ENCODE peak calls at places on chromosomes 3 and 15, in seven cellular contexts. S is HCEC 1CT; G is AG04450; Y is T follicular helper cell; B is AG08395; V is GDM1; I is effector CD4-positive, alpha-beta T cell. W is an unnamed sample.
A peak's percentile ranks its signal among the peaks of the same experiment; 100 is the strongest.

GRCh38 chr3:141625506-141625905 is 112.6 kb upstream of the RNF7 start:
- DNase-seq in I (no peak), Y (no peak), B (peak; percentile 52), S (no peak), V (no peak), G (no peak), W (no peak)

GRCh38 chr3:169602482-169602881 is 61.0 kb downstream of the MECOM start:
- DNase-seq in I (no peak), B (no peak), V (no peak), G (no peak), S (no peak), Y (no peak), W (no peak)

GRCh38 chr15:69597061-69597592 is 144.5 kb downstream of the RPLP1 start:
- DNase-seq in S (no peak), G (no peak), V (no peak), I (no peak), B (no peak), Y (no peak), W (no peak)

GRCh38 chr3:155196131-155197075 is 97.1 kb downstream of the STRIT1 start:
- DNase-seq in I (no peak), V (no peak), S (no peak), Y (no peak), G (no peak), B (peak; percentile 12), W (no peak)

GRCh38 chr3:122800031-122800430 is 5.2 kb downstream of the SLC49A4 start:
- DNase-seq in V (no peak), Y (no peak), G (no peak), B (no peak), I (no peak), S (no peak), W (no peak)

GRCh38 chr3:122947621-122948202 is 79.9 kb downstream of the SEMA5B start:
- DNase-seq in V (no peak), Y (no peak), S (no peak), B (no peak), I (no peak), G (no peak), W (no peak)

GRCh38 chr15:93420477-93420876 is 331.5 kb upstream of the RGMA start:
- DNase-seq in Y (no peak), B (no peak), G (no peak), S (no peak), V (no peak), I (no peak), W (no peak)

GRCh38 chr3:112555535-112556170 is 6.1 kb downstream of the ATG3 start:
- DNase-seq in I (no peak), G (no peak), Y (no peak), S (peak; percentile 11), V (no peak), B (no peak), W (no peak)

GRCh38 chr3:154766765-154767503 is 313.2 kb upstream of the MME start:
- DNase-seq in G (no peak), S (no peak), V (no peak), Y (no peak), B (no peak), I (no peak), W (peak; percentile 4)

GRCh38 chr3:146052046-146052790 is 108.8 kb downstream of the PLOD2 start:
- DNase-seq in B (no peak), Y (no peak), V (no peak), I (no peak), S (no peak), G (no peak), W (no peak)

GRCh38 chr3:184693011-184693975 is 18.6 kb downstream of the MAGEF1 start:
- DNase-seq in V (no peak), Y (no peak), G (no peak), B (no peak), S (no peak), I (no peak), W (no peak)

GRCh38 chr3:7978104-7978457 is 523.5 kb upstream of the LMCD1 start:
- DNase-seq in S (no peak), V (no peak), Y (no peak), G (no peak), B (no peak), I (no peak), W (no peak)

GRCh38 chr3:55190296-55190695 is 262.4 kb upstream of the LRTM1 start:
- DNase-seq in G (no peak), Y (no peak), V (no peak), B (peak; percentile 67), I (no peak), S (no peak), W (no peak)

GRCh38 chr3:46129588-46130272 is 78.4 kb downstream of the CCR1 start:
- DNase-seq in B (no peak), G (no peak), Y (no peak), I (no peak), S (no peak), V (no peak), W (peak; percentile 75)

GRCh38 chr3:149702691-149703426 is 45.0 kb upstream of the WWTR1 start:
- DNase-seq in I (no peak), V (no peak), S (peak; percentile 99), G (peak; percentile 79), B (peak; percentile 90), Y (no peak), W (no peak)

GRCh38 chr15:89138999-89139612 is 50.9 kb downstream of the ABHD2 start:
- DNase-seq in B (no peak), Y (no peak), V (no peak), S (peak; percentile 54), G (no peak), I (no peak), W (no peak)

GRCh38 chr3:141878326-141878725 is 1.9 kb downstream of the ATP1B3 start:
- DNase-seq in B (no peak), V (no peak), G (no peak), Y (no peak), I (no peak), S (no peak), W (no peak)

GRCh38 chr15:68618339-68619302 is 39.8 kb downstream of the CORO2B start:
- DNase-seq in I (no peak), V (no peak), S (peak; percentile 74), G (no peak), Y (no peak), B (no peak), W (no peak)

GRCh38 chr3:129000742-129001100 is 383 bp upstream of the EFCC1 start:
- DNase-seq in B (no peak), S (no peak), I (no peak), Y (no peak), V (no peak), G (no peak), W (no peak)

GRCh38 chr3:149091983-149092382 is 5.7 kb upstream of the HLTF start:
- DNase-seq in V (no peak), S (no peak), Y (no peak), G (no peak), I (no peak), B (no peak), W (no peak)

GRCh38 chr15:62717496-62717895 is 325.1 kb upstream of the TPM1 start:
- DNase-seq in S (no peak), Y (no peak), V (no peak), G (no peak), I (no peak), B (no peak), W (no peak)

GRCh38 chr15:39629906-39630305 is 49.0 kb downstream of the THBS1 start:
- DNase-seq in G (no peak), Y (no peak), B (no peak), S (no peak), V (no peak), I (no peak), W (no peak)

GRCh38 chr3:64343692-64344440 is 118.6 kb upstream of the PRICKLE2 start:
- DNase-seq in G (no peak), V (no peak), Y (no peak), I (no peak), B (peak; percentile 24), S (peak; percentile 80), W (no peak)

GRCh38 chr3:35664460-35664919 is 25.2 kb downstream of the ARPP21 start:
- DNase-seq in V (no peak), S (no peak), I (no peak), Y (no peak), G (peak; percentile 20), B (no peak), W (peak; percentile 97)

GRCh38 chr3:114572364-114573062 is 278.7 kb downstream of the TIGIT start:
- DNase-seq in G (no peak), V (no peak), S (no peak), I (no peak), Y (no peak), B (no peak), W (no peak)

GRCh38 chr3:15079083-15079482 is 14.0 kb upstream of the MRPS25 start:
- DNase-seq in V (no peak), G (no peak), Y (no peak), S (no peak), I (no peak), B (no peak), W (no peak)

GRCh38 chr3:136070334-136070733 is 104.8 kb downstream of the PPP2R3A start:
- DNase-seq in S (peak; percentile 93), Y (no peak), G (peak; percentile 66), B (peak; percentile 70), I (no peak), V (no peak), W (no peak)

GRCh38 chr3:106678657-106679390 is 698.4 kb upstream of the CCDC54 start:
- DNase-seq in V (no peak), G (no peak), B (no peak), I (no peak), S (no peak), Y (no peak), W (no peak)

GRCh38 chr3:36969540-36970432 is 23.1 kb downstream of the EPM2AIP1 start:
- DNase-seq in G (no peak), Y (no peak), V (peak; percentile 72), I (peak; percentile 16), B (peak; percentile 43), S (peak; percentile 72), W (peak; percentile 67)

W was measured in Jurkat, Clone E6-1.